ENCODE peak calls at places on chromosomes 5 and 9, in five cellular contexts. L is CD8-positive, alpha-beta memory T cell; Q is testis; N is NCI-H2029; U is left ventricle myocardium inferior. G is an unnamed sample.

GRCh38 chr5:31236339-31236738 is 42.9 kb downstream of the CDH6 start:
- DNase-seq in L (no peak), Q (no peak), N (no peak), U (no peak), G (no peak)

GRCh38 chr9:128684065-128684324 is 5.0 kb upstream of the SET start:
- DNase-seq in L (no peak), Q (no peak), N (no peak), U (no peak), G (no peak)

GRCh38 chr9:35746583-35746982 is 2.4 kb downstream of the GBA2 start:
- DNase-seq in L (no peak), Q (no peak), N (no peak), U (no peak), G (no peak)

GRCh38 chr9:86660146-86660545 is 287.2 kb downstream of the GAS1 start:
- DNase-seq in L (no peak), Q (no peak), N (no peak), U (no peak), G (no peak)

GRCh38 chr5:76546497-76547102 is 76.6 kb downstream of the F2RL2 start:
- DNase-seq in L (no peak), Q (no peak), N (no peak), U (no peak), G (peak)

GRCh38 chr5:67806647-67807046 is 408.9 kb upstream of the PIK3R1 start:
- DNase-seq in L (no peak), Q (peak), N (no peak), U (no peak), G (no peak)

GRCh38 chr9:469672-470040 is 255.0 kb downstream of the DOCK8 start:
- DNase-seq in L (peak), Q (no peak), N (no peak), U (peak), G (peak)

GRCh38 chr9:133415107-133415506 is 2.7 kb downstream of the REXO4 start:
- DNase-seq in L (no peak), Q (no peak), N (no peak), U (no peak), G (no peak)

GRCh38 chr5:56871755-56872154 is 37.6 kb upstream of the SETD9 start:
- DNase-seq in L (no peak), Q (no peak), N (no peak), U (no peak), G (no peak)

GRCh38 chr9:77803423-77803822 is 155.3 kb upstream of the GNA14 start:
- DNase-seq in L (no peak), Q (no peak), N (no peak), U (no peak), G (no peak)

GRCh38 chr9:90141723-90142122 is 500.9 kb downstream of the DIRAS2 start:
- DNase-seq in L (no peak), Q (no peak), N (peak), U (no peak), G (peak)

GRCh38 chr9:114072181-114073140 is 5.6 kb downstream of the AMBP start:
- DNase-seq in L (no peak), Q (peak), N (peak), U (peak), G (no peak)

GRCh38 chr9:113764572-113764971 is 111.5 kb upstream of the ZNF618 start:
- DNase-seq in L (no peak), Q (no peak), N (no peak), U (no peak), G (no peak)

GRCh38 chr5:174384509-174384947 is 339.0 kb downstream of the NSG2 start:
- DNase-seq in L (no peak), Q (no peak), N (no peak), U (no peak), G (no peak)

GRCh38 chr5:131198625-131199024 is 27.9 kb downstream of the LYRM7 start:
- DNase-seq in L (no peak), Q (no peak), N (no peak), U (no peak), G (no peak)

GRCh38 chr5:170484847-170485605 is 18.8 kb upstream of the KCNIP1 start:
- DNase-seq in L (no peak), Q (no peak), N (no peak), U (no peak), G (no peak)

GRCh38 chr9:108779506-108779905 is 76.3 kb downstream of the ACTL7B start:
- DNase-seq in L (no peak), Q (no peak), N (no peak), U (no peak), G (no peak)

GRCh38 chr5:39167141-39167972 is 52.0 kb downstream of the FYB1 start:
- DNase-seq in L (no peak), Q (no peak), N (no peak), U (no peak), G (no peak)

GRCh38 chr5:140883373-140883772 is 1.4 kb downstream of the PCDHA13 start:
- DNase-seq in L (no peak), Q (peak), N (no peak), U (no peak), G (no peak)

GRCh38 chr5:62326702-62327101 is 20.7 kb downstream of the KIF2A start:
- DNase-seq in L (no peak), Q (no peak), N (no peak), U (no peak), G (no peak)

GRCh38 chr9:135946392-135946994 is 14.7 kb downstream of the UBAC1 start:
- DNase-seq in L (no peak), Q (no peak), N (no peak), U (no peak), G (no peak)

GRCh38 chr9:36933676-36934215 is 100.3 kb downstream of the PAX5 start:
- DNase-seq in L (no peak), Q (no peak), N (no peak), U (no peak), G (no peak)

GRCh38 chr5:68443091-68443490 is 227.5 kb downstream of the PIK3R1 start:
- DNase-seq in L (no peak), Q (no peak), N (no peak), U (no peak), G (no peak)

GRCh38 chr5:82277613-82277986 is 554 bp downstream of the RPS23 start:
- DNase-seq in L (no peak), Q (no peak), N (no peak), U (no peak), G (no peak)

GRCh38 chr9:122334916-122335315 is 35.9 kb upstream of the PTGS1 start:
- DNase-seq in L (no peak), Q (no peak), N (no peak), U (no peak), G (no peak)

GRCh38 chr9:14441976-14442651 is 128.2 kb upstream of the NFIB start:
- DNase-seq in L (no peak), Q (peak), N (no peak), U (no peak), G (peak)

GRCh38 chr9:6029581-6029980 is 14.2 kb upstream of the RANBP6 start:
- DNase-seq in L (no peak), Q (peak), N (no peak), U (no peak), G (no peak)

GRCh38 chr5:145636396-145636795 is 198.7 kb downstream of the PRELID2 start:
- DNase-seq in L (no peak), Q (no peak), N (no peak), U (no peak), G (no peak)

GRCh38 chr9:20788526-20789421 is 104.7 kb downstream of the FOCAD start:
- DNase-seq in L (no peak), Q (no peak), N (no peak), U (no peak), G (no peak)

GRCh38 chr9:104747565-104748358 is at the start of gene NIPSNAP3A:
- DNase-seq in L (peak), Q (peak), N (peak), U (peak), G (peak)

GRCh38 chr5:91223886-91224285 is 159.2 kb downstream of the ARRDC3 start:
- DNase-seq in L (no peak), Q (no peak), N (no peak), U (no peak), G (no peak)

GRCh38 chr5:123044926-123045617 is 8.5 kb upstream of the PPIC start:
- DNase-seq in L (no peak), Q (no peak), N (no peak), U (no peak), G (no peak)

GRCh38 chr9:125126019-125126746 is 17.1 kb downstream of the SCAI start:
- DNase-seq in L (peak), Q (peak), N (peak), U (peak), G (peak)

GRCh38 chr5:67149933-67150523 is 46.6 kb downstream of the CD180 start:
- DNase-seq in L (no peak), Q (no peak), N (no peak), U (no peak), G (no peak)

GRCh38 chr5:96687812-96688453 is 25.8 kb downstream of the CAST start:
- DNase-seq in L (no peak), Q (no peak), N (peak), U (no peak), G (peak)

GRCh38 chr5:139296862-139297326 is 3.4 kb downstream of the MATR3 start:
- DNase-seq in L (no peak), Q (no peak), N (no peak), U (no peak), G (no peak)

GRCh38 chr5:140103154-140103553 is 10.8 kb upstream of the PURA start:
- DNase-seq in L (no peak), Q (no peak), N (no peak), U (no peak), G (no peak)

GRCh38 chr5:141560141-141560540 is 58.7 kb downstream of the DIAPH1 start:
- DNase-seq in L (no peak), Q (no peak), N (peak), U (no peak), G (no peak)